ENCODE peak calls at places on chromosomes 4 and X, in ten cellular contexts. One of them, this sample, is unnamed.

GRCh38 chr4:174210952-174211490 is 72.4 kb downstream of the FBXO8 start:
- DNase-seq in BJ: no peak
- DNase-seq in nephron progenitor cell: no peak
- DNase-seq in neural progenitor cell: no peak
- DNase-seq in mucosa of descending colon: no peak
- DNase-seq in bronchial epithelial cell: peak
- DNase-seq in IMR-90: peak
- DNase-seq in GM13977: no peak
- DNase-seq in Calu3: no peak
- DNase-seq in MCF 10A: no peak
- DNase-seq in this sample: peak

GRCh38 chr4:38902221-38902620 is 34.6 kb downstream of the FAM114A1 start:
- DNase-seq in bronchial epithelial cell: no peak
- DNase-seq in GM13977: no peak
- DNase-seq in nephron progenitor cell: no peak
- DNase-seq in BJ: no peak
- DNase-seq in mucosa of descending colon: no peak
- DNase-seq in IMR-90: no peak
- DNase-seq in MCF 10A: no peak
- DNase-seq in Calu3: no peak
- DNase-seq in neural progenitor cell: no peak
- DNase-seq in this sample: no peak

GRCh38 chr4:176902710-176903323 is 110.1 kb upstream of the VEGFC start:
- DNase-seq in IMR-90: peak
- DNase-seq in nephron progenitor cell: no peak
- DNase-seq in GM13977: peak
- DNase-seq in MCF 10A: peak
- DNase-seq in mucosa of descending colon: no peak
- DNase-seq in bronchial epithelial cell: peak
- DNase-seq in neural progenitor cell: no peak
- DNase-seq in Calu3: no peak
- DNase-seq in BJ: peak
- DNase-seq in this sample: peak

GRCh38 chrX:34875204-34875603 is 67.4 kb upstream of the FAM47B start:
- DNase-seq in Calu3: peak
- DNase-seq in MCF 10A: peak
- DNase-seq in bronchial epithelial cell: peak
- DNase-seq in IMR-90: peak
- DNase-seq in mucosa of descending colon: no peak
- DNase-seq in neural progenitor cell: no peak
- DNase-seq in nephron progenitor cell: no peak
- DNase-seq in BJ: no peak
- DNase-seq in GM13977: no peak
- DNase-seq in this sample: peak

GRCh38 chr4:2251073-2251794 is 9.3 kb upstream of the HAUS3 start:
- DNase-seq in MCF 10A: no peak
- DNase-seq in GM13977: peak
- DNase-seq in Calu3: no peak
- DNase-seq in nephron progenitor cell: peak
- DNase-seq in IMR-90: no peak
- DNase-seq in bronchial epithelial cell: no peak
- DNase-seq in BJ: no peak
- DNase-seq in neural progenitor cell: no peak
- DNase-seq in mucosa of descending colon: peak
- DNase-seq in this sample: no peak

GRCh38 chr4:44544158-44544557 is 95.5 kb upstream of the KCTD8 start:
- DNase-seq in mucosa of descending colon: no peak
- DNase-seq in neural progenitor cell: no peak
- DNase-seq in IMR-90: no peak
- DNase-seq in bronchial epithelial cell: peak
- DNase-seq in Calu3: no peak
- DNase-seq in GM13977: no peak
- DNase-seq in nephron progenitor cell: no peak
- DNase-seq in BJ: no peak
- DNase-seq in MCF 10A: no peak
- DNase-seq in this sample: peak

GRCh38 chr4:85531575-85532339 is 56.8 kb downstream of the ARHGAP24 start:
- DNase-seq in GM13977: no peak
- DNase-seq in nephron progenitor cell: no peak
- DNase-seq in IMR-90: no peak
- DNase-seq in bronchial epithelial cell: no peak
- DNase-seq in BJ: no peak
- DNase-seq in neural progenitor cell: no peak
- DNase-seq in MCF 10A: no peak
- DNase-seq in Calu3: no peak
- DNase-seq in mucosa of descending colon: no peak
- DNase-seq in this sample: no peak

GRCh38 chr4:112859456-112860184 is 189.8 kb upstream of the ANK2 start:
- DNase-seq in mucosa of descending colon: no peak
- DNase-seq in Calu3: no peak
- DNase-seq in bronchial epithelial cell: no peak
- DNase-seq in GM13977: no peak
- DNase-seq in BJ: no peak
- DNase-seq in nephron progenitor cell: no peak
- DNase-seq in MCF 10A: no peak
- DNase-seq in neural progenitor cell: no peak
- DNase-seq in IMR-90: no peak
- DNase-seq in this sample: no peak

GRCh38 chr4:184991860-184992259 is 26.4 kb upstream of the HELT start:
- DNase-seq in neural progenitor cell: no peak
- DNase-seq in Calu3: no peak
- DNase-seq in IMR-90: no peak
- DNase-seq in GM13977: no peak
- DNase-seq in BJ: no peak
- DNase-seq in MCF 10A: no peak
- DNase-seq in bronchial epithelial cell: no peak
- DNase-seq in mucosa of descending colon: no peak
- DNase-seq in nephron progenitor cell: no peak
- DNase-seq in this sample: no peak

GRCh38 chrX:56947695-56948094 is 47.6 kb downstream of the SPIN3 start:
- DNase-seq in nephron progenitor cell: no peak
- DNase-seq in GM13977: no peak
- DNase-seq in mucosa of descending colon: no peak
- DNase-seq in BJ: no peak
- DNase-seq in bronchial epithelial cell: peak
- DNase-seq in Calu3: no peak
- DNase-seq in IMR-90: peak
- DNase-seq in neural progenitor cell: no peak
- DNase-seq in MCF 10A: peak
- DNase-seq in this sample: peak

GRCh38 chr4:11073621-11074051 is 355.1 kb downstream of the HS3ST1 start:
- DNase-seq in mucosa of descending colon: no peak
- DNase-seq in neural progenitor cell: no peak
- DNase-seq in GM13977: no peak
- DNase-seq in IMR-90: no peak
- DNase-seq in MCF 10A: peak
- DNase-seq in Calu3: no peak
- DNase-seq in bronchial epithelial cell: peak
- DNase-seq in BJ: no peak
- DNase-seq in nephron progenitor cell: no peak
- DNase-seq in this sample: peak

GRCh38 chr4:140764785-140765392 is 8.7 kb upstream of the TBC1D9 start:
- DNase-seq in Calu3: no peak
- DNase-seq in IMR-90: no peak
- DNase-seq in MCF 10A: no peak
- DNase-seq in neural progenitor cell: peak
- DNase-seq in mucosa of descending colon: no peak
- DNase-seq in GM13977: no peak
- DNase-seq in bronchial epithelial cell: peak
- DNase-seq in nephron progenitor cell: no peak
- DNase-seq in BJ: no peak
- DNase-seq in this sample: no peak

GRCh38 chr4:137266511-137266910 is 265.8 kb downstream of the PCDH18 start:
- DNase-seq in nephron progenitor cell: no peak
- DNase-seq in MCF 10A: no peak
- DNase-seq in mucosa of descending colon: no peak
- DNase-seq in GM13977: no peak
- DNase-seq in IMR-90: no peak
- DNase-seq in BJ: no peak
- DNase-seq in Calu3: no peak
- DNase-seq in bronchial epithelial cell: no peak
- DNase-seq in neural progenitor cell: no peak
- DNase-seq in this sample: no peak

GRCh38 chr4:137263206-137263605 is 269.1 kb downstream of the PCDH18 start:
- DNase-seq in Calu3: no peak
- DNase-seq in neural progenitor cell: peak
- DNase-seq in mucosa of descending colon: no peak
- DNase-seq in bronchial epithelial cell: no peak
- DNase-seq in nephron progenitor cell: no peak
- DNase-seq in MCF 10A: no peak
- DNase-seq in GM13977: no peak
- DNase-seq in IMR-90: no peak
- DNase-seq in BJ: no peak
- DNase-seq in this sample: no peak

DNA sequence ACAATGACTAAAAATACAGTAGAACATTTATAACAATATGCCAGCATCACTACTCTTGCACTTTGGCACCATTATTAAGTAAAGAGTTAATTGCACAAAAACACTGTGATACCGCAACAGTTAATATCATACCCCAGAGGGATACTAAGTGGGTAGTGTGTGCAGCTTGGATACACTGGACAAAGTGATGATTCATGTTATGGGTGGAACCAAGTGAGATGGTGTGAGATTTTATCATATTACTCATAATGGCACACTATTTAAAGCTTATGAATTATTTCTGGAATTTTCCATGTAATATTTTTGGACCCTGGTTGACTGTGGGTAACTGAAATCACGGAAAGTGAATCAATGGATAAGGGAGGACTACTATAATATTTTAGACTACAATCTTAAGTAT is 265.3 kb downstream of the PCDH18 start:
- DNase-seq in BJ: peak
- DNase-seq in MCF 10A: peak
- DNase-seq in IMR-90: peak
- DNase-seq in nephron progenitor cell: no peak
- DNase-seq in neural progenitor cell: no peak
- DNase-seq in Calu3: no peak
- DNase-seq in bronchial epithelial cell: peak
- DNase-seq in GM13977: no peak
- DNase-seq in mucosa of descending colon: no peak
- DNase-seq in this sample: peak
- TF ChIP-seq CTCF in BJ: no peak
- TF ChIP-seq CTCF in MCF 10A: no peak
- TF ChIP-seq CTCF in IMR-90: no peak
- TF ChIP-seq CTCF in nephron progenitor cell: no peak
- TF ChIP-seq CTCF in neural progenitor cell: no peak
- TF ChIP-seq CTCF in Calu3: no peak
- TF ChIP-seq CTCF in bronchial epithelial cell: no peak
- TF ChIP-seq CTCF in GM13977: no peak
- TF ChIP-seq CTCF in mucosa of descending colon: no peak
- TF ChIP-seq CTCF in this sample: no peak

GRCh38 chr4:121484633-121485032 is 103.8 kb upstream of the QRFPR start:
- DNase-seq in neural progenitor cell: peak
- DNase-seq in GM13977: peak
- DNase-seq in BJ: no peak
- DNase-seq in bronchial epithelial cell: peak
- DNase-seq in mucosa of descending colon: no peak
- DNase-seq in MCF 10A: peak
- DNase-seq in IMR-90: peak
- DNase-seq in nephron progenitor cell: peak
- DNase-seq in Calu3: peak
- DNase-seq in this sample: peak
- TF ChIP-seq CTCF in neural progenitor cell: peak
- TF ChIP-seq CTCF in GM13977: peak
- TF ChIP-seq CTCF in BJ: peak
- TF ChIP-seq CTCF in bronchial epithelial cell: peak
- TF ChIP-seq CTCF in mucosa of descending colon: peak
- TF ChIP-seq CTCF in MCF 10A: peak
- TF ChIP-seq CTCF in IMR-90: peak
- TF ChIP-seq CTCF in nephron progenitor cell: peak
- TF ChIP-seq CTCF in Calu3: peak
- TF ChIP-seq CTCF in this sample: peak

DNA sequence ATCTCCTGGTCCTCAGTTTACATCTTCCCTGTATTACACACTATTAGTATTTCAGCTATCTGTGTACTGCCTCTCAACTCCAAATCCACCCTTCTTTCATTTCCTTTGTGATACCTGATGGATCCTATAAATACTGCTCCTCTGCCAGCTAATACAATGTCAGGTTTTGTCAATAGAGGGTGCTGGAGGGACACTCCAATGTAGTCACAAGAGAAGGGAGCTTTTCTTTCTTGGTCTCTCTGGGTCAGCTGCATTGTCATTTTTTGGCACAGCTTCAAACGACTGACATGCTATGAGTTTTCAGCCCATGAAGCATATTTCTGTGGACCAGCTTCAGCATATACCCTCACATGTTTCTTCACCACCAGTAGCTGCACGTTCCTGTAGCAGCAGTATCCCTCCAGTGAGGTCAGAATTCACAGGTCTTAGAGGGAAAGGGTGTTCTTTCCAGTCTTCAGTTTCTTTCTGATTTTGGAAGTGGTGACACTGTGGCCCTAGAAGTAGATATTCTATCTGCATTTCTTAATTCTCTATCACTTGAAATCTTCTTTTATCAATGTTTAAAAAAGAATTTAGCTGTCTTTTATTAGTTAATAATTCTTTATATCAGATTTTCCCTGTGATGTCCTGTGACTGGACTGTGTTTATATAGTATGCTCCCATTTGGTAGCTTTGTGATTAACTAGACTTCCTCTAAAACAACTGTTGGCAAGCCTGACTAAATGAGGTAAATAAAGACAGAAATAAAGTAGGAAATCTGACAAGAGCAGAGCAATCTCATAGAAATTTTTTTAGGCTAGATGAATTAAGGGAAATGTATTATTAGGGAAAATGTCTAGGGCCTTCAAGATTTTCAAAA is 60.6 kb downstream of the GABRA2 start:
- DNase-seq in MCF 10A: peak
- DNase-seq in GM13977: peak
- DNase-seq in BJ: no peak
- DNase-seq in Calu3: peak
- DNase-seq in IMR-90: peak
- DNase-seq in bronchial epithelial cell: peak
- DNase-seq in nephron progenitor cell: peak
- DNase-seq in neural progenitor cell: peak
- DNase-seq in mucosa of descending colon: no peak
- DNase-seq in this sample: peak
- TF ChIP-seq CTCF in MCF 10A: peak
- TF ChIP-seq CTCF in GM13977: peak
- TF ChIP-seq CTCF in BJ: no peak
- TF ChIP-seq CTCF in Calu3: no peak
- TF ChIP-seq CTCF in IMR-90: peak
- TF ChIP-seq CTCF in bronchial epithelial cell: no peak
- TF ChIP-seq CTCF in nephron progenitor cell: peak
- TF ChIP-seq CTCF in neural progenitor cell: peak
- TF ChIP-seq CTCF in mucosa of descending colon: peak
- TF ChIP-seq CTCF in this sample: peak

DNA sequence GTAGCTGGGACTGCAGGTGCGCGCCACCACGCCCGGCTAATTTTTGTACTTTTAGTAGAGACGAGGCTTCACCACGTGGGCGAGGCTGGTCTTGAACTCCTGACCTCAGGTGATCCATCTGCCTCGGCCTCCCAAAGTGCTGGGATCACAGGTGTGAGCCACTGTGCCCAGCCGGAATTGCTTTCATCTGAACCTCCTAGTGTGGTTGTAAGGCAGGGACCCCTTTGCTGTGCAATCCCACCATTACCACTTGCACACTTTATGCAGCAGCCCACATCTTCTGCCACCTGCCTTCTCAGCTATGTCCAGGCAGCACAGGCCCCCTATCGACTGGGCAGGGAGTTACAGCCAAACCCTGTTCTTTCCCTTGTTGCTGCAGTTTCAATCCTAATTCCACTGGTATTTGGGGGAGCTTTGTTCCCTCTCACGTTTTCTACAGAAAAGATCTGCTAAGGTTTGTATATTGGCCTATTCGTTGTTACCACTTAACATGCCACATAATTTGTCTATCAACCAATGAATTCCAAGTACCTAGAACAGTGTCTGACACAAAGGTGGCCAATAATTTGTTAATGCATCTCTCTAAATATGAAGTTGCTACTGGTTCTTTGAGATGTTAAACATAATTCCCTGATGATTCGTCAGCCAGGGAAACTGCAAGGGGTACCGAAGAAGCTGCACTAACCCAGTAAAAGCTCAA is 6.5 kb downstream of the RPL39 start:
- DNase-seq in MCF 10A: peak
- DNase-seq in IMR-90: peak
- DNase-seq in BJ: no peak
- DNase-seq in nephron progenitor cell: peak
- DNase-seq in Calu3: peak
- DNase-seq in mucosa of descending colon: no peak
- DNase-seq in bronchial epithelial cell: no peak
- DNase-seq in neural progenitor cell: peak
- DNase-seq in GM13977: no peak
- DNase-seq in this sample: peak
- TF ChIP-seq CTCF in MCF 10A: peak
- TF ChIP-seq CTCF in IMR-90: peak
- TF ChIP-seq CTCF in BJ: peak
- TF ChIP-seq CTCF in nephron progenitor cell: peak
- TF ChIP-seq CTCF in Calu3: peak
- TF ChIP-seq CTCF in mucosa of descending colon: no peak
- TF ChIP-seq CTCF in bronchial epithelial cell: peak
- TF ChIP-seq CTCF in neural progenitor cell: peak
- TF ChIP-seq CTCF in GM13977: peak
- TF ChIP-seq CTCF in this sample: peak